ENCODE peak calls at places on chromosomes 2 and 18, in four cellular contexts. C is ELR, X is heart right ventricle, U is cerebellar cortex. P is an unnamed sample.

GRCh38 chr18:45112682-45113081 is 432.0 kb downstream of the SETBP1 start:
- DNase-seq in C (no peak), X (no peak), U (no peak), P (no peak)

GRCh38 chr2:58479557-58480120 is 238.5 kb upstream of the FANCL start:
- DNase-seq in X (no peak), U (no peak), C (no peak), P (no peak)

GRCh38 chr18:79950440-79951341 is 762 bp downstream of the SLC66A2 start:
- DNase-seq in U (no peak), C (peak; percentile 53), X (no peak), P (peak; percentile 10)

GRCh38 chr18:59096098-59096779 is 43.4 kb upstream of the SEC11C start:
- DNase-seq in C (no peak), X (no peak), U (peak; percentile 86), P (peak; percentile 97)

GRCh38 chr18:8177330-8178016 is 431.8 kb upstream of the RAB12 start:
- DNase-seq in U (no peak), C (no peak), X (peak; percentile 22), P (no peak)

GRCh38 chr18:8341481-8342230 is 267.6 kb upstream of the RAB12 start:
- DNase-seq in C (peak; percentile 14), X (no peak), U (no peak), P (no peak)

GRCh38 chr2:75089471-75089870 is 109.8 kb downstream of the TACR1 start:
- DNase-seq in C (no peak), X (no peak), U (no peak), P (no peak)

GRCh38 chr2:144426981-144427479 is 92.9 kb downstream of the ZEB2 start:
- DNase-seq in C (peak; percentile 73), U (no peak), X (no peak), P (no peak)

GRCh38 chr2:50535971-50536759 is 495.8 kb downstream of the NRXN1 start:
- DNase-seq in C (peak; percentile 15), X (no peak), U (peak; percentile 86), P (peak; percentile 40)

GRCh38 chr2:116162395-116162794 is 1652.1 kb upstream of the DDX18 start:
- DNase-seq in C (no peak), X (no peak), U (no peak), P (no peak)

GRCh38 chr2:60819155-60819862 is 62.1 kb upstream of the REL start:
- DNase-seq in U (no peak), X (no peak), C (no peak), P (no peak)

GRCh38 chr18:48418000-48418399 is 8.8 kb upstream of the ZBTB7C start:
- DNase-seq in U (no peak), X (no peak), C (peak; percentile 8), P (no peak)

GRCh38 chr18:48475635-48476549 is 62.9 kb upstream of the CTIF start:
- DNase-seq in U (peak; percentile 87), X (peak; percentile 66), C (peak; percentile 82), P (peak; percentile 59)

GRCh38 chr2:200609027-200609614 is 23.3 kb downstream of the AOX1 start:
- DNase-seq in C (peak; percentile 95), U (no peak), X (no peak), P (no peak)

GRCh38 chr18:4004176-4004829 is 450.8 kb downstream of the DLGAP1 start:
- DNase-seq in X (no peak), U (no peak), C (peak; percentile 64), P (no peak)

GRCh38 chr2:28545590-28546195 is 49.8 kb downstream of the PLB1 start:
- DNase-seq in X (no peak), C (no peak), U (no peak), P (no peak)

GRCh38 chr2:195251221-195251620 is 405.8 kb upstream of the SLC39A10 start:
- DNase-seq in X (no peak), C (peak; percentile 70), U (no peak), P (no peak)

GRCh38 chr2:64992990-64993389 is 3.8 kb downstream of the SLC1A4 start:
- DNase-seq in X (no peak), U (no peak), C (no peak), P (no peak)

GRCh38 chr2:238817382-238817781 is 30.5 kb upstream of the TWIST2 start:
- DNase-seq in X (no peak), U (no peak), C (no peak), P (no peak)

GRCh38 chr2:191728710-191729597 is 51.0 kb downstream of the NABP1 start:
- DNase-seq in C (peak; percentile 44), X (no peak), U (no peak), P (no peak)

GRCh38 chr2:172270278-172271079 is 156.9 kb upstream of the ITGA6 start:
- DNase-seq in C (no peak), U (no peak), X (no peak), P (peak; percentile 3)

GRCh38 chr2:200172944-200173481 is 133.5 kb upstream of the SPATS2L start:
- DNase-seq in U (no peak), C (peak; percentile 55), X (no peak), P (no peak)

P was measured in NCI-H1105.